ENCODE peak calls at places on chromosomes 11 and 22, in eight cellular contexts. G is transverse colon, O is A549, R is IMR-90, L is NB4, C is heart left ventricle, U is sigmoid colon, T is tibial nerve. P is an unnamed sample.

GRCh38 chr11:50102916-50103315 is 70.2 kb downstream of the OR4C45 start:
- DNase-seq in G (no peak), O (no peak), R (no peak), L (no peak), C (no peak), U (no peak), T (no peak), P (peak; percentile 13)

GRCh38 chr11:2204361-2205213 is 33.0 kb upstream of the TH start:
- DNase-seq in G (peak; percentile 10), O (no peak), R (no peak), L (no peak), C (peak; percentile 11), U (peak; percentile 32), T (no peak), P (no peak)

GRCh38 chr11:20451568-20451967 is 64.1 kb downstream of the PRMT3 start:
- DNase-seq in G (no peak), O (no peak), R (no peak), L (peak; percentile 14), C (no peak), U (no peak), T (no peak), P (no peak)

GRCh38 chr22:31561238-31561887 is 65.0 kb downstream of the SFI1 start:
- DNase-seq in G (peak; percentile 84), O (peak; percentile 72), R (peak; percentile 77), L (peak; percentile 52), C (peak; percentile 69), U (peak; percentile 87), T (no peak), P (peak; percentile 86)

GRCh38 chr11:103525069-103525468 is 415.8 kb downstream of the DYNC2H1 start:
- DNase-seq in G (no peak), O (no peak), R (peak; percentile 65), L (no peak), C (no peak), U (no peak), T (no peak), P (no peak)

GRCh38 chr11:125128450-125128849 is 17.0 kb upstream of the TMEM218 start:
- DNase-seq in G (no peak), O (no peak), R (peak; percentile 93), L (no peak), C (no peak), U (no peak), T (no peak), P (no peak)

GRCh38 chr11:83836883-83837654 is 550.9 kb upstream of the CCDC90B start:
- DNase-seq in G (peak; percentile 13), O (peak; percentile 52), R (peak; percentile 50), L (peak; percentile 63), C (peak; percentile 18), U (peak; percentile 73), T (no peak), P (no peak)

GRCh38 chr22:47325249-47325648 is 562.8 kb downstream of the TBC1D22A start:
- DNase-seq in G (no peak), O (no peak), R (no peak), L (no peak), C (no peak), U (no peak), T (no peak), P (peak; percentile 60)

GRCh38 chr11:120135838-120136237 is 2.1 kb downstream of the TRIM29 start:
- DNase-seq in G (no peak), O (no peak), R (no peak), L (no peak), C (peak; percentile 8), U (no peak), T (peak; percentile 4), P (no peak)

GRCh38 chr22:17884951-17885350 is 110.7 kb upstream of the BID start:
- DNase-seq in G (no peak), O (no peak), R (peak; percentile 16), L (no peak), C (no peak), U (no peak), T (no peak), P (no peak)

GRCh38 chr22:50305658-50306566 is 1.5 kb downstream of the PLXNB2 start:
- DNase-seq in G (peak; percentile 89), O (peak; percentile 85), R (peak; percentile 95), L (peak; percentile 46), C (peak; percentile 87), U (peak; percentile 93), T (peak; percentile 53), P (peak; percentile 96)

GRCh38 chr11:59172345-59173079 is 580 bp downstream of the DTX4 start:
- DNase-seq in G (peak; percentile 52), O (no peak), R (no peak), L (peak; percentile 14), C (no peak), U (no peak), T (no peak), P (no peak)

GRCh38 chr11:69109101-69109500 is 46.6 kb upstream of the SMIM38 start:
- DNase-seq in G (no peak), O (no peak), R (no peak), L (no peak), C (no peak), U (no peak), T (no peak), P (no peak)

DNA sequence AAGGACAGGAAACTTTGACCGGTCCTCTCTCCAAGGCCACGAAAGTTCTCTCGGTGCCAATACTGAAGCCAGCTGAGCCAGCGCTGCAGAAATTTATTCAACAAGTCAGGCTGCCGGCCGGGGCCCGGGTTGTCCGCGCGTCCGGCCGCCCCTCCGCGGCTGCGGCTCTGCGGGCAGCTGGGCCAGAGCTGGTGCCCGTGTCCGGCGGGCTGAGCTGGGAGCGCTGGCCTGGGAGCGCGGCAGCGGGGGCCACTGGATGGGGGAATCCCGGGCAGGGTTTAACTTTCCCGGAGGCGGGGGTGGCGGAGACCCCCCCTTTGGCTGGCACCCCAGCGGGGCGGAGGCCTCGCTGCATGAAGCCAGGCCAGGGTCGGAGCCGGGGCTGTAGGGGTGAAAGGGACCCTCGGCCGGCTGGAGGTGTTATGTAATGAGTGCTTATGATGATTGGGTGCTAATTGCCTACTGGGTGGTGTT is 12.3 kb upstream of the CACNA1I start:
- DNase-seq in G (no peak), O (no peak), R (no peak), L (no peak), C (no peak), U (no peak), T (no peak), P (no peak)
- H3K4me3 ChIP-seq in G (no peak overlapping the region), O (no peak overlapping the region), R (no peak overlapping the region), L (no peak overlapping the region), C (no peak overlapping the region), U (peak overlapping the region; percentile 12), T (peak overlapping the region; percentile 28), P (no peak overlapping the region)

GRCh38 chr11:78040691-78041379 is 17.8 kb upstream of the KCTD14 start:
- DNase-seq in G (no peak), O (no peak), R (no peak), L (no peak), C (no peak), U (no peak), T (no peak), P (no peak)

GRCh38 chr11:78041843-78042455 is 18.9 kb upstream of the KCTD14 start:
- DNase-seq in G (no peak), O (no peak), R (no peak), L (no peak), C (no peak), U (no peak), T (no peak), P (no peak)

GRCh38 chr11:78039391-78039918 is 16.4 kb upstream of the KCTD14 start:
- DNase-seq in G (no peak), O (no peak), R (no peak), L (no peak), C (no peak), U (no peak), T (no peak), P (no peak)

GRCh38 chr11:78038697-78039313 is 15.7 kb upstream of the KCTD14 start:
- DNase-seq in G (peak; percentile 80), O (no peak), R (peak; percentile 28), L (no peak), C (no peak), U (no peak), T (no peak), P (no peak)

DNA sequence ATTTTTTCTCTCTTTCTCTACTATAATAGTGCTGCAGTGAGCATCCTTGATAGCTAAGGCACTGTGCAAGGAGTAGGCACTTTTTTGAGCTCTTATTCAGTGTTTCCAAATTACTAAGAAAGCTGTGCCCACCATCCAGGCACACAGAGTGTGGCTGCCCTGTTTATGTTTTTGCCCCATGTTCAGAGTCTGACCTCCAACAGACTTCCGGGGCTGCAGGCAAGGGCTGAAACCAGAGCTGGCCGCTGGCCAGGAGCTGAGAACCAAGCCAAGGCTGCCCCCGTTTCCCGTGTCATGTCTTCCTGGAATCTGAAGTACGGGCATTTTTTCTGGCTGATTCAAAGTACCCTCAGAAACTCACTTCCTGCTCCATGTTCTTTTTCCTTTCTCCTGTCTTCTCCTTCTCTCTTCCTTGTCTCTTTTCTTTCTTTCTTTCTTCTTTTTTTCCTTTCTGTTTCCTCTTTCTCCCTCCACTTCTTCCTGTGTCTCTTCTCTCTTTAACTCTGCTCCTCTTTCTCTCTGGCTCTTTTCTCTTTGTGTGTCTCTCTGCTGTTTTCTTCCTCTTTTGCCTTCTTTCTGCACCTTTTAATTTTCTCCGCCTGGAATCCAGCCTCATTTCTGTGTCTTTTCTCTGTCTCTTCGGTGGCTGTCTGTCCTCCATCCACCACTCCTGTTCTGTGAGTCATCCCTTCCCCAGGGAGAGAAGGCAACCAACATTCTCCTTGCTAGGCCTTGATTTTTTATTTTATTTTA is 17.0 kb upstream of the KCTD14 start:
- DNase-seq in G (peak; percentile 79), O (peak; percentile 63), R (peak; percentile 85), L (peak; percentile 76), C (peak; percentile 58), U (peak; percentile 81), T (peak; percentile 33), P (peak; percentile 35)
- TF ChIP-seq POLR2A in G (no peak), O (no peak), R (no peak), L (peak; percentile 37), C (no peak), U (no peak), T (no peak), P (no peak)

GRCh38 chr11:108897916-108898315 is 233.0 kb downstream of the DDX10 start:
- DNase-seq in G (no peak), O (no peak), R (no peak), L (no peak), C (no peak), U (no peak), T (no peak), P (no peak)

GRCh38 chr11:108901359-108901758 is 236.5 kb downstream of the DDX10 start:
- DNase-seq in G (no peak), O (no peak), R (peak; percentile 31), L (no peak), C (no peak), U (no peak), T (no peak), P (no peak)

GRCh38 chr11:108895579-108896480 is 231.0 kb downstream of the DDX10 start:
- DNase-seq in G (no peak), O (peak; percentile 61), R (peak; percentile 46), L (peak; percentile 62), C (no peak), U (no peak), T (no peak), P (no peak)

GRCh38 chr11:108902027-108902469 is 237.2 kb downstream of the DDX10 start:
- DNase-seq in G (no peak), O (peak; percentile 27), R (no peak), L (no peak), C (no peak), U (no peak), T (no peak), P (no peak)

GRCh38 chr11:108897071-108897481 is 232.2 kb downstream of the DDX10 start:
- DNase-seq in G (no peak), O (no peak), R (peak; percentile 63), L (no peak), C (no peak), U (no peak), T (no peak), P (no peak)
- H3K4me3 ChIP-seq in G (no peak overlapping the region), O (no peak overlapping the region), R (no peak overlapping the region), L (no peak overlapping the region), C (no peak overlapping the region), U (no peak overlapping the region), T (no peak overlapping the region), P (no peak overlapping the region)

GRCh38 chr11:46361283-46362145 is 14.3 kb downstream of the DGKZ start:
- DNase-seq in G (peak; percentile 56), O (no peak), R (peak; percentile 72), L (peak; percentile 94), C (peak; percentile 84), U (peak; percentile 87), T (no peak), P (no peak)
- TF ChIP-seq POLR2A in G (peak; percentile 26), O (no peak), R (no peak), L (peak; percentile 77), C (peak; percentile 29), U (peak; percentile 26), T (no peak), P (no peak)